ENCODE peak calls at places on chromosomes 12 and 14, in five cellular contexts. Y is K562, W is HCT116, P is HepG2, T is GM12878. C is an unnamed sample.

GRCh38 chr12:58757422-58757821 is 162.9 kb downstream of the LRIG3 start:
- DNase-seq in Y (no peak), W (no peak), P (no peak), T (no peak), C (no peak)

GRCh38 chr12:80941916-80942315 is 4.2 kb upstream of the LIN7A start:
- DNase-seq in Y (no peak), W (no peak), P (no peak), T (no peak), C (no peak)

GRCh38 chr12:111048991-111049390 is 128.6 kb upstream of the MYL2 start:
- DNase-seq in Y (no peak), W (no peak), P (no peak), T (no peak), C (no peak)

GRCh38 chr12:19971396-19971802 is 396.9 kb upstream of the PDE3A start:
- DNase-seq in Y (no peak), W (peak), P (peak), T (no peak), C (no peak)

GRCh38 chr14:93103392-93104080 is 12.2 kb downstream of the ITPK1 start:
- DNase-seq in Y (no peak), W (no peak), P (no peak), T (peak), C (peak)

GRCh38 chr14:94612174-94612573 is at the start of gene SERPINA3:
- DNase-seq in Y (no peak), W (no peak), P (peak), T (no peak), C (no peak)

GRCh38 chr14:41137741-41138140 is 468.9 kb upstream of the LRFN5 start:
- DNase-seq in Y (no peak), W (no peak), P (peak), T (no peak), C (no peak)

GRCh38 chr14:57502581-57503254 is 9.1 kb upstream of the CCDC198 start:
- DNase-seq in Y (no peak), W (no peak), P (no peak), T (no peak), C (no peak)

GRCh38 chr14:93343266-93343665 is 3.7 kb upstream of the COX8C start:
- DNase-seq in Y (no peak), W (no peak), P (no peak), T (no peak), C (no peak)

GRCh38 chr12:12790956-12791355 is 5.5 kb downstream of the APOLD1 start:
- DNase-seq in Y (no peak), W (no peak), P (no peak), T (no peak), C (no peak)

GRCh38 chr14:100535287-100536131 is 51.7 kb downstream of the BEGAIN start:
- DNase-seq in Y (no peak), W (no peak), P (no peak), T (no peak), C (peak)

GRCh38 chr12:121299662-121300061 is 3.2 kb upstream of the CAMKK2 start:
- DNase-seq in Y (no peak), W (no peak), P (no peak), T (no peak), C (no peak)

GRCh38 chr12:108332791-108333382 is 6.2 kb downstream of the CMKLR1 start:
- DNase-seq in Y (no peak), W (no peak), P (no peak), T (no peak), C (no peak)

GRCh38 chr12:51393676-51394545 is 2.7 kb upstream of the GALNT6 start:
- DNase-seq in Y (peak), W (no peak), P (no peak), T (no peak), C (no peak)

GRCh38 chr12:13342971-13343370 is 146.4 kb downstream of the EMP1 start:
- DNase-seq in Y (no peak), W (no peak), P (no peak), T (no peak), C (no peak)

GRCh38 chr14:23559010-23559920 is 3.2 kb downstream of the THTPA start:
- DNase-seq in Y (peak), W (no peak), P (peak), T (no peak), C (peak)

GRCh38 chr14:100187247-100187833 is 27.9 kb upstream of the DEGS2 start:
- DNase-seq in Y (no peak), W (no peak), P (no peak), T (no peak), C (no peak)

GRCh38 chr12:24256636-24257150 is 307.2 kb upstream of the SOX5 start:
- DNase-seq in Y (no peak), W (no peak), P (no peak), T (no peak), C (no peak)

GRCh38 chr12:107329569-107330324 is 236.4 kb upstream of the CRY1 start:
- DNase-seq in Y (no peak), W (no peak), P (no peak), T (no peak), C (no peak)

GRCh38 chr14:26598081-26598671 is 343 bp upstream of the NOVA1 start:
- DNase-seq in Y (peak), W (no peak), P (peak), T (no peak), C (peak)

GRCh38 chr12:69392146-69392928 is 32.8 kb downstream of the YEATS4 start:
- DNase-seq in Y (no peak), W (no peak), P (no peak), T (no peak), C (no peak)

GRCh38 chr14:67815573-67816235 is 686 bp downstream of the ZFYVE26 start:
- DNase-seq in Y (no peak), W (no peak), P (no peak), T (no peak), C (no peak)

GRCh38 chr12:2336409-2336829 is 283.6 kb downstream of the CACNA1C start:
- DNase-seq in Y (no peak), W (peak), P (no peak), T (peak), C (no peak)
- TF ChIP-seq ZBTB33 in Y (no peak), W (no peak), P (no peak), T (no peak), C (peak)

DNA sequence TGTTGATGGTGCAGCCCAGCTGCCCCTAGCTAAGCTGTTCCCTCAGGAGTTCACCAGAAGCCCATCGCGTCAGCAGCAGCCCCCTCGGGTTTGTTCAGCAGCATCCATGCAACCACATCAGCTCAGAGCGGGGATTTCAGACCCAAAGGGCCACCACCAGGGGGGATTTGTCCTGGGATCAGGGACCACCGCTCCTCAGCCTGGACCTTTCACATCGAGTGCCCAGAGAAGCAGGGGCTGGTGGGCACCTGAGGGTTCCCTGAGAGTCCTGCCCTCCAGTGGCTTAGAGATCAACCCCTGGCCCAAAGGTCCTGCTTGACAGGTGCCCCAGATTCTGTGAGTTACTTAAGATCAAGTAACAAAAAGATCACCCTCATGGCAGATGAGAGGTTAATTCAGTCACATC is 65.9 kb upstream of the C14orf180 start:
- DNase-seq in Y (no peak), W (no peak), P (no peak), T (no peak), C (no peak)
- TF ChIP-seq ZBTB33 in Y (no peak), W (no peak), P (no peak), T (no peak), C (no peak)

GRCh38 chr14:61211476-61212262 is 69.5 kb downstream of the TMEM30B start:
- DNase-seq in Y (no peak), W (no peak), P (no peak), T (no peak), C (no peak)
- TF ChIP-seq ZBTB33 in Y (no peak), W (no peak), P (no peak), T (no peak), C (no peak)

GRCh38 chr14:29814153-29815057 is 113.2 kb downstream of the PRKD1 start:
- DNase-seq in Y (no peak), W (no peak), P (no peak), T (no peak), C (no peak)

GRCh38 chr14:29820785-29821184 is 106.9 kb downstream of the PRKD1 start:
- DNase-seq in Y (no peak), W (no peak), P (no peak), T (no peak), C (no peak)

GRCh38 chr14:29822430-29822709 is 105.3 kb downstream of the PRKD1 start:
- DNase-seq in Y (no peak), W (no peak), P (no peak), T (no peak), C (no peak)

GRCh38 chr14:29821665-29822429 is 105.8 kb downstream of the PRKD1 start:
- DNase-seq in Y (no peak), W (no peak), P (no peak), T (no peak), C (no peak)

DNA sequence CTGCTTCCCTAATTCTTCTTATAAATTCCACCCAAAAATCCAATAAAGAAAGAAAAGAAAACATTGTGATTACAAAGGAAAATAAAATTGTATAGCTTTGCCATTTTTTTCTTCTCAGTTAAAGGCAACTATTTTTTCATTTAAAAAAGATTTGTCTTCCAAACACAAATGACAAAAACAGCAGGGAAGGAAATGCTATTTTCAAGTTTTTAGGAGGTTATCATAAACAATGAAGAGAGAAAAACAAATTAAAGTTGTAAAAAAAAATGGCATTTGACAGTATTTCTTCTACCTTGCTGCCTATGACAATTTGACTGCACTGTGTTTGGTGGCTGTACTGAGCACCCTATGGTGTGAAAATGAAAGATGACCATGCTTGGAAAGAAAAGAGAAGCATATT is 109.9 kb downstream of the PRKD1 start:
- DNase-seq in Y (no peak), W (no peak), P (no peak), T (no peak), C (no peak)
- TF ChIP-seq ZBTB33 in Y (no peak), W (no peak), P (no peak), T (no peak), C (no peak)

DNA sequence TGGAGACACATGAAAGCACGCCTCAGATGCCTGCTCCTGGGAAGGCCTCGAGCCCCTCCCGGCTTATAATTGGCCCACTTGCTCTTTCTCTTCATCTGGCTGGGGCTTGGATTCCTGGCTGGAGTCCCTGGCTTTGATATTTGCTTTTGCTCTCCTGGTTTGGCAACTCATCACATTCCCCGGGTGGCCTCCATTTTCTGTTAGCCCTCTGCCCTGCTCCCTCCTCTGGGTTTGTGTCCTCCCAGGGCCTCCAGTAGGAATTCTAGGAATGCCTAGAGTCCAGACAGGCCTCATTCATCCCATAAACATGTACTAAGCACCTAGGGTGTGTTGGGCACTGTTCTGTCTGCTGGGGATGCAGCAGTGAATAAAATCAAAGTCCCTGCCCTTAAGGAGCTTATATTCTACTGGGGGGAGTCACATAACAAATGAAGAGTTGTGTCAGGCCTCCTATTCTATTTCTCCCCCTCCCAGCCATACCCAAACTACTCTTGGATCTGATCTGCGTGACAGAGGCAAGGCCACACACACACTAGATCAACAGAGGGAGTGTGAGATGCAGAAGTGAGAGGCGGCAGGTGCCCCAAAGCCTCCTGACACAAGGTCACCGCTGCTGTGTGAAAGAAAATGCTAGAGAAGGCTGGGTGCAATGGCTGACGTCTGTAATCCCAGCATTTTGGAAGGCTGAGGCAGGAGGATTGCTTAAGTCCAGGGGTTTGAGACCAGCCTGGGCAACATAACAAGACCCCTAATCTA is 21.3 kb upstream of the TSPAN9 start:
- DNase-seq in Y (peak), W (no peak), P (peak), T (no peak), C (no peak)
- TF ChIP-seq ZBTB33 in Y (no peak), W (no peak), P (no peak), T (no peak), C (no peak)

GRCh38 chr12:7129647-7130536 is at the start of gene CLSTN3:
- DNase-seq in Y (peak), W (no peak), P (peak), T (peak), C (peak)
- TF ChIP-seq ZBTB33 in Y (no peak), W (no peak), P (no peak), T (no peak), C (no peak)

DNA sequence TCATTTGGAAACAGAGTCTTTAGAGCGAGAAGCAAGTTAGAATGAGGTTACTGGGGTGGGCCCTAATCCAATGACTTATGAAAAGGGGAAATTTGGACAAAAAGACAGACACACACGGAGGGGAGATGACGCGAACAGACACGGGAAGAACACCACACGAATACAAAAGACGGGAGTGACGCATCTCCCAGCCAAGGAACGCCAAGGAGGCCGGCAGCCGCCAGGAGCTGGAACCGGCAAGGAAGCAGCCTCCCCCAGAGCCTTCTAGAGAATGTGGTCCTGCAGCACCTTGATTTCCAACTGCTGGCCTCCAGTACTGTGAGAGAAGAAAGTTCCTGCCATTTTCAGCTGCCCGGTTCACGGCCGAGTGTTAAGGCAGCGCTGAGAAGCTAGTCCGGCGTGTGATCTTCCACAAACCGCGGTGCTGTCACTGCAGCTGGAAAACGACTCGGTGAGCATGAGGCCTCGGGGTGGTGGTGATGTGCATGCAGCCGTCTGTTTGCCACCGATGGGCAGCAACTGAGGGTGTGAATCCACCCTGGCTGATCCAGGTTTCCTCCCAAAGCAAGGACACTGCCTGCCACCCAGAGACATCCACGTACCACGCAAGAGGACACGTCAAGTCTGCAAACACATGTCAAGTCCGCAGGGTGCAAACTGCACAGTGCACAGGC is 124.5 kb downstream of the NCOR2 start:
- DNase-seq in Y (no peak), W (no peak), P (no peak), T (no peak), C (no peak)
- TF ChIP-seq ZBTB33 in Y (no peak), W (no peak), P (no peak), T (no peak), C (no peak)

DNA sequence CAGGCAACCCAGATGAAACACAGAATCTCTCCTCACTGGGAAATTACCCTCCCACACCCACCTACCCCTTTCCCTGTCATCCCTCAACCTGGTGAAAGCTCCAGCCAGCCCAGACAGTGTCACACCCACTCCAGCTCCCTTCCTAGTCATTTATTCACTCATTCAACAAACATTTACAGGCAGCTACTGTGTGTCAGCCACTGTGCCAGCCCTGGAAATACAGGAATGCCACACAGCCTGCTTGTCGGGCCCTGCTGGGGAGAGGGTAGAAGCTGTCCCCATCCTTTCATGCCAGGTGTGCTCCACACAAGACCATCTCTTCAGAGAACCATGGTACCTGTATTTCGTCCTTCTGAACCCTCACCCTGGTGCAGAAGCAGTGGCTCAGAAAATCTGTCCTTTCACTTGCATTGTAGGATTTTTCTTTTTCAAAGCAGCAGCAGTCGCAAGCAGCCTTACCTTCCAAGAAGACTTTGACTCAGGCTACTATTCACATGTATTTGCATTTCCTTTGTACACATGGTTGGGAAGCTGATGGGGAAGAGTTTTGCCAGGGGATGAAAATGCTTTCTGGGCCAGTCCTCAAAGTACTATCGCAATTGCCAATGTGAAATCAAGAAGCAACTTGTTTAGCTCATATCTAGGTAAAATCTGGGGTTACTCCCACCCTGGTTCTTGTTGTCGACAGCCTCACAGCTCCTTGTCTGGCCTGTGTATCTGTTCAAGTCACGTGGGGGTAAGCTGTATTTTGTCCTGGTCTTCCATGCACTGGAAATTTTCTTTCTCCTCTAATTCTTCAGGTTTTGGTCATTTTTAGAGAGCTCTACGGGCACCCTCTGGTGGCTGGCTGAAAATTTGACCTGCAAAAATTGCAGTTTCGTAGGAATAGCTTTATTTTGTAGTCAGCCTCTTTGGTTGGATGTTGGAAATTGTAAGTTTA is 147.4 kb upstream of the EGLN3 start:
- DNase-seq in Y (peak), W (peak), P (peak), T (peak), C (peak)
- TF ChIP-seq ZBTB33 in Y (no peak), W (no peak), P (no peak), T (no peak), C (no peak)

GRCh38 chr12:14827043-14827442 is 13.1 kb upstream of the SMCO3 start:
- DNase-seq in Y (no peak), W (no peak), P (no peak), T (no peak), C (no peak)

GRCh38 chr12:14825256-14825655 is 11.3 kb upstream of the SMCO3 start:
- DNase-seq in Y (no peak), W (no peak), P (no peak), T (no peak), C (no peak)

GRCh38 chr12:14828896-14829295 is 14.4 kb downstream of the ART4 start:
- DNase-seq in Y (no peak), W (no peak), P (no peak), T (peak), C (peak)

GRCh38 chr12:14824012-14824634 is 10.1 kb upstream of the SMCO3 start:
- DNase-seq in Y (no peak), W (no peak), P (no peak), T (no peak), C (no peak)
- TF ChIP-seq ZBTB33 in Y (no peak), W (no peak), P (no peak), T (no peak), C (no peak)